ENCODE peak calls at places on chromosomes 16 and 17, in ten cellular contexts. K is transverse colon, G is ovary, P is upper lobe of left lung, I is A549, Q is stomach, E is H1, A is suprapubic skin, H is tibial nerve, M is HepG2. Z is an unnamed sample.

GRCh38 chr16:69132424-69133252 is at the start of the genes CHTF8 and UTP4:
- DNase-seq in Q (peak; percentile 87), M (peak; percentile 79), G (peak; percentile 85), P (peak; percentile 85), I (peak; percentile 85), A (peak; percentile 93), E (no peak), K (peak; percentile 88), H (peak; percentile 65), Z (peak; percentile 93)

GRCh38 chr17:9512323-9513168 is 63.1 kb downstream of the STX8 start:
- DNase-seq in H (no peak), M (no peak), Q (no peak), E (no peak), G (no peak), A (no peak), P (no peak), K (no peak), I (no peak), Z (no peak)

GRCh38 chr16:71288570-71288889 is 672 bp downstream of the CMTR2 start:
- DNase-seq in E (no peak), Q (no peak), M (no peak), G (no peak), K (no peak), I (no peak), A (no peak), H (no peak), P (no peak), Z (no peak)

GRCh38 chr17:40363480-40363838 is 1.1 kb downstream of the GJD3 start:
- DNase-seq in I (no peak), G (no peak), M (no peak), A (no peak), Q (no peak), P (no peak), K (peak; percentile 15), E (peak; percentile 65), H (no peak), Z (peak; percentile 70)

GRCh38 chr16:22313141-22313781 is 16.1 kb downstream of the POLR3E start:
- DNase-seq in G (peak; percentile 7), E (no peak), K (no peak), P (no peak), I (no peak), M (no peak), H (no peak), A (no peak), Q (peak; percentile 10), Z (no peak)

GRCh38 chr16:81795193-81795592 is 16.1 kb downstream of the PLCG2 start:
- DNase-seq in M (no peak), E (no peak), A (no peak), K (no peak), G (no peak), I (no peak), P (no peak), Q (no peak), H (no peak), Z (no peak)

GRCh38 chr16:64983983-64984382 is 137.9 kb downstream of the CDH11 start:
- DNase-seq in E (peak; percentile 78), Q (no peak), P (no peak), M (peak; percentile 5), G (peak; percentile 25), I (no peak), H (no peak), K (no peak), A (no peak), Z (no peak)

GRCh38 chr17:4946312-4946976 is 1.9 kb downstream of the PFN1 start:
- DNase-seq in Q (no peak), E (no peak), A (no peak), M (no peak), H (no peak), K (no peak), I (no peak), G (no peak), P (no peak), Z (no peak)

DNA sequence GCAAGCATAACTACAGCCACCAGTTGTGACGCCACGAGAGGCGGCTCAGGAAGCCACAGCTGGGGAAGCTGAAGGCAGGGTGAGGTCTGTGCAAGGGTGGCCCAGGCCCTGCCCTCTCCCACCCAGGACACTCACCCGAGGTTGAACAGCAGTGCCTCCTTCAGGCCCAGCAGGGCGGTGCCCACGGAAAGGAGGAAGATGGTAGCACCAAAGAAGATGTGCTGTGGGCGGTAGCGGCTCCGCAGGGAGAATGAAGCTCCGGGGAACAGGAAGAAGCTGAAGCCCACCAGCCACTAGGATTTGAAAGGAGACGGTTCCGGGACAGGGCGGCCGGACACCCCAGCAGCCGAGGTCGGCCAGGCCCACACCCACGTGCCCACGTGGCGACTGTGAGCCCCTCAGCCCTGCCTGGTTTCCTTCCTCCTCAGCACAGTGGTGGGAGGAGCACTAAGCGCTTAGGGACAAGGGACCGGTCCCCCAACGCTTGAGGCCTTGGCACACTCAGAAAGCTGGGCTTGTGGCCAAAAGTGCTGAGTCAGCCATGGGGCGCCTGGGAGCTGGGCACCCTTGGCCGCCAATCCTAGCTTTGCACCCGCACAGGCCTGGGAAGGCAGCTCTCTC is 11.0 kb downstream of the CYB561 start:
- DNase-seq in M (no peak), K (peak; percentile 83), E (no peak), H (no peak), I (peak; percentile 76), Q (peak; percentile 96), P (peak; percentile 92), G (peak; percentile 42), A (no peak), Z (peak; percentile 81)
- TF ChIP-seq EP300 in M (no peak), K (no peak), E (no peak), H (peak; percentile 33), I (no peak), Q (no peak), P (no peak), G (no peak), A (no peak), Z (no peak)

GRCh38 chr17:33929181-33929724 is 325.8 kb upstream of the CCL2 start:
- DNase-seq in H (no peak), K (no peak), M (no peak), E (peak; percentile 65), P (no peak), G (no peak), I (no peak), A (no peak), Q (no peak), Z (no peak)

GRCh38 chr17:33922971-33923370 is 332.1 kb upstream of the CCL2 start:
- DNase-seq in E (no peak), P (no peak), Q (no peak), I (no peak), G (no peak), H (no peak), K (no peak), A (no peak), M (no peak), Z (no peak)

GRCh38 chr17:33925650-33926049 is 329.4 kb upstream of the CCL2 start:
- DNase-seq in Q (no peak), H (no peak), P (no peak), E (no peak), M (no peak), K (no peak), G (no peak), I (no peak), A (no peak), Z (no peak)

GRCh38 chr17:33924105-33924504 is 331.0 kb upstream of the CCL2 start:
- DNase-seq in E (no peak), A (no peak), K (no peak), G (no peak), M (no peak), P (no peak), H (no peak), Q (no peak), I (no peak), Z (no peak)

DNA sequence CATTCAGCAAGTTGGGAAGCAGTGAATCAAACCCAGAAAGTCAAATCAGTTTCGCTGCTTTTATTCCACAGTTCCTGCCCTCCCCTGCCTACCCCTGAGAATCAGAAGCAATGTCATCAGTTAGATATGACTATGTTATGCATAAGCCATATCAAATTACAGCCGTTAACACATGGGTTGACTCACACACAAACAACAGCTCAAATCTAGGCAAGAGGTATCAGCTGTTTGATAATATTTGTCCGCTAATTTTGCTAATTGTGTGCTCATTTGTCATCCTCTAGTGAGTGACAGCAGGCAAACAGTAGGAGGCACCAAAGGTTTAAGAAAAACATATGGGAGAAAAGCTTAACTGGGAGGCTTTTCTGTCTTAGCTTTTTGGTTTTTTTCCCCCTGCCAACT is 327.4 kb upstream of the CCL2 start:
- DNase-seq in A (no peak), I (peak; percentile 10), P (no peak), M (no peak), K (no peak), G (no peak), H (no peak), Q (no peak), E (no peak), Z (no peak)
- TF ChIP-seq CTCF in A (peak; percentile 1), I (no peak), P (no peak), M (peak; percentile 19), K (peak; percentile 25), G (no peak), H (no peak), Q (peak; percentile 36), E (peak; percentile 50), Z (no peak)

GRCh38 chr16:8953064-8953463 is 10.6 kb downstream of the USP7 start:
- DNase-seq in M (no peak), P (no peak), I (no peak), G (no peak), H (no peak), Q (no peak), E (no peak), K (no peak), A (no peak), Z (no peak)

GRCh38 chr16:8949536-8950418 is 13.9 kb downstream of the USP7 start:
- DNase-seq in G (no peak), Q (no peak), I (no peak), H (no peak), P (no peak), A (no peak), M (no peak), K (no peak), E (no peak), Z (no peak)

GRCh38 chr16:8952281-8952751 is 11.4 kb downstream of the USP7 start:
- DNase-seq in K (no peak), M (no peak), P (no peak), H (no peak), I (no peak), E (no peak), G (no peak), A (no peak), Q (no peak), Z (no peak)

GRCh38 chr16:8950580-8951077 is 13.1 kb downstream of the USP7 start:
- DNase-seq in A (no peak), G (no peak), M (no peak), Q (no peak), K (no peak), P (no peak), I (no peak), H (no peak), E (no peak), Z (no peak)

DNA sequence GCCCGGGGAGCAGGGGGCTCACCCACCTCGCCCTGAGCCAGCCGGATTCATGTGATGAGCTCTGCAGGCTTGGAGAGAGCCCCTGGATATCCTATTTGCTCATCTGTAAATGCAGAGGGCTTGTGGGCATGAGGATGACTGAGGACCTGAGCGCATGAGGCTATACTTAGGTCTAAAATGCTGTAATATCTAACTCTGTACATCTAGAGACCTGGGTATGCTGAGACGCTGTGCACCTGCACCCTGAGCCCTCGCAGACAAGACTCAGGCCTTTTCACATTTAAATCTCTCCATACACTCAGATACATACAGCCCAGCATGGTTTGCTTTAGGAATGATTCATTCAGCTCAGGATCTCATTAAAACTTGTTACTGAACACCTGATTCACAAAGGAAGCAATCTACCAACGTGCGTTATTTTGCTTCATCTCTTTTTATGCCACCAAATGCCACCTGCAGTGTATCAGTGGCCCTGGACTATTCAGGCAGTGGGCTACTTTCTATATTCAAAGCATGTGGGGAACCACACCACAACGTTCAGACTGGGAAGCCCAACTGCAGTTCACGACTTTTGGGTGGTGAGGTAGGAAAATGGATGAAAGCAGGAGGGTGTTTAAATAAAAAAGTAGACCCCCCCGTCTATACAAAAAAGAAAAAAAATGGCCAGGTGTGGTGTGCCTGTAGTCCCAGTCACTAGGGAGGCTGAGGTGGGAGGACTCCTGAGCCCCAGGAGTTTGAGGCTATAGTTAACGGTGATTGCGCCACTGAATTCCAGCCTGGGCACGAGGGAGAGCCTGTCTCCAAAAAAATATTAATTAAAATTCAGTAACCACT is 12.0 kb downstream of the USP7 start:
- DNase-seq in A (no peak), I (no peak), E (no peak), P (no peak), K (no peak), M (no peak), G (no peak), Q (no peak), H (no peak), Z (no peak)
- TF ChIP-seq POLR2A in A (no peak), I (no peak), E (no peak), P (no peak), K (no peak), M (peak; percentile 26), G (no peak), Q (no peak), H (no peak), Z (no peak)

DNA sequence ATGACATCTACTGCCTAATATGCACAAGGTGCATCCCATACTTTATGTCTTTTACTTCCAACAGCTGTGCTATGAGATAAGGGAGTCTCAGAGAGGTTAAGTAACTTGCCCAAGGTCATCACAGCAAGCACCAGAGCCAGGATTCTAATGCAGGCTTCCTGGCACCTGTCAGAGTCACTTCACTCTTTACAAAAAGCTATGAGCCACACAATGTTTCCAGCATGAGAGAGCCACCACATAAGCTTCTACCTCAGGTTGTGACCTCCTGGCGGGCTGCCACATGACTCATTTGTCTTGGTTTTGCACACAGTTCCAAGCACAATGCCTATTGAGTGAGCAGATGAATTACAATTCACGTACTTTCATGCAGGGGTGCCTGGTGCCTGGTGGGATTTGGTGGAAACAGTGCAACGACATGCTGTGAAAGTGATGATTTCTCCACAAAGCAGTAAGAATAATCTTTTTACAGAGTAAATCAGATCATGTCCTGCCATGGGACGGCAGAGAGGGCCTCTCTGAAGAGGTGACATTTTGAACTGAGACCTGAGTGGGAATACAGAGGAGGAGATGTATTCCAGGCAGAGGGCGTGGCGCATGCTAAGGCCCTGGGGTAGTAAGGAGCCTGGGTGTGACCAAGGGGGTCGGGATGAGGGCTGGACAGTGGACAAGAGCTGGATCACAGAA is 53.2 kb downstream of the CACNG3 start:
- DNase-seq in Q (peak; percentile 36), K (no peak), I (no peak), H (no peak), E (no peak), A (no peak), P (peak; percentile 30), M (peak; percentile 50), G (no peak), Z (no peak)
- TF ChIP-seq EP300 in Q (no peak), K (no peak), I (no peak), H (no peak), E (no peak), A (no peak), P (no peak), M (no peak), G (no peak), Z (no peak)